ENCODE peak calls at places on chromosomes 6 and 20, in six cellular contexts. A is H1, K is GM12878, Y is GM12891, E is K562, C is HepG2. T is an unnamed sample.
A peak's percentile ranks its signal among the peaks of the same experiment; 100 is the strongest.

GRCh38 chr6:7249391-7249790 is 63.6 kb downstream of the SSR1 start:
- DNase-seq in K (no peak), A (no peak), E (no peak), C (no peak), Y (no peak), T (no peak)

GRCh38 chr6:47789553-47789952 is 7.7 kb downstream of the OPN5 start:
- DNase-seq in E (no peak), Y (no peak), A (no peak), C (no peak), K (no peak), T (no peak)

GRCh38 chr6:56593801-56594318 is 48.8 kb downstream of the DST start:
- DNase-seq in Y (peak; percentile 10), K (peak; percentile 93), C (no peak), A (no peak), E (no peak), T (peak; percentile 19)

GRCh38 chr6:89122625-89123024 is 4.8 kb upstream of the SRSF12 start:
- DNase-seq in Y (no peak), K (no peak), C (peak; percentile 53), A (no peak), E (no peak), T (no peak)

GRCh38 chr6:44967481-44967880 is 360.6 kb upstream of the RUNX2 start:
- DNase-seq in A (no peak), K (no peak), C (no peak), E (no peak), Y (no peak), T (no peak)

GRCh38 chr6:31068738-31069340 is 43.5 kb downstream of the C6orf15 start:
- DNase-seq in E (peak; percentile 85), C (peak; percentile 73), Y (peak; percentile 79), K (no peak), A (peak; percentile 90), T (peak; percentile 44)

GRCh38 chr6:143570147-143570853 is 58.8 kb upstream of the FUCA2 start:
- DNase-seq in E (no peak), A (no peak), C (no peak), Y (no peak), K (no peak), T (no peak)

GRCh38 chr6:55696501-55696900 is 117.5 kb upstream of the HMGCLL1 start:
- DNase-seq in C (no peak), E (no peak), K (no peak), Y (no peak), A (no peak), T (no peak)

GRCh38 chr20:1626528-1627192 is 6.9 kb upstream of the SIRPB1 start:
- DNase-seq in C (no peak), Y (no peak), K (no peak), E (no peak), A (no peak), T (no peak)

GRCh38 chr6:53582963-53583362 is 38.1 kb upstream of the GCLC start:
- DNase-seq in Y (no peak), E (no peak), A (no peak), K (no peak), C (no peak), T (no peak)

DNA sequence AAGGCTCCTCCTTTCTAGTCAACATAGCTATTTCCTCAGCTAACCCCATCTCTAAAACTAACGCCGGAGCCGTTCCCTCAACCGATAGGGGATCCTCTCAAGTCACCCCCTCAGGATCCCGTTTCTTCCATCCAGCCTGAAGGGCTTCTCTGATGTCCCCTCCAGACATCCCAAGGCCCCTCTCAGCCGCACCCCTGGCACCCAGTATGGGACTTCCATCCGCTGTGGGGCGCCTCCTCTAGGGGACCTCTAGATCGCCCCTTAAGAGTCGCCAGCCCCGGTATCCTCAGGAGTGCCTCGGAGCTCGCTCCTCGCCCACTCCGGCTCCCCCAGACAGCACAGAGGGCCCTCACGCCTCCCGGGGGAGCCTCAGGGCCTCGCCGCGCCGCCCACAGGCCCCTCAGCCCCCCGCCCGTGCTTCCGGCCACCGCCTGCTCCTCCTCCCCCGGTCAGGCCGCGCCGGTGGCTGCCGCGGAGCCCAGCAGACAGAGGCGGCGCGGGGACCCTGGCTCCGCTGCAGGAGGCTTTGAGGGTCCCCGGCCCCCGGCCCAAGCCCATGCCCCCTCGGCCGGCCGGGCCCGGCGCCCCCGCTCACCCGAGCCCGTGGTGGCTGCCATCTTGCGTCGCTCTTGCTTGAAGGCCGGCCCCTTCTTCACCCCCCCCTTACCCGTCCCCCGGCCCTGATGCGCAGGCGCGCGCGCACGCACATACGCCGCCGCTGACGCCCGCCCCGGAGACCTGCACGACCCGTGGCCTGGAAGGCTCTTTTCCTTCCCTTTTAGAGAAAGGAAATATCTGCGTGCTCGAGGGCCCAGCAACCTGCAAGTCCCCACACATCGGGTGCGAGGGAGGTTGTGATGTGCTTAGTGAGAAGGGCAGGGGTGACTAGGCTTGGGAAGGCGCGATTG is at the start of gene UBE2V1:
- DNase-seq in A (peak; percentile 88), E (peak; percentile 97), Y (peak; percentile 82), C (peak; percentile 84), K (peak; percentile 53), T (peak; percentile 85)
- TF ChIP-seq TAF1 in A (peak; percentile 78), E (peak; percentile 89), Y (peak; percentile 66), C (peak; percentile 87), K (peak; percentile 80), T (peak; percentile 60)

DNA sequence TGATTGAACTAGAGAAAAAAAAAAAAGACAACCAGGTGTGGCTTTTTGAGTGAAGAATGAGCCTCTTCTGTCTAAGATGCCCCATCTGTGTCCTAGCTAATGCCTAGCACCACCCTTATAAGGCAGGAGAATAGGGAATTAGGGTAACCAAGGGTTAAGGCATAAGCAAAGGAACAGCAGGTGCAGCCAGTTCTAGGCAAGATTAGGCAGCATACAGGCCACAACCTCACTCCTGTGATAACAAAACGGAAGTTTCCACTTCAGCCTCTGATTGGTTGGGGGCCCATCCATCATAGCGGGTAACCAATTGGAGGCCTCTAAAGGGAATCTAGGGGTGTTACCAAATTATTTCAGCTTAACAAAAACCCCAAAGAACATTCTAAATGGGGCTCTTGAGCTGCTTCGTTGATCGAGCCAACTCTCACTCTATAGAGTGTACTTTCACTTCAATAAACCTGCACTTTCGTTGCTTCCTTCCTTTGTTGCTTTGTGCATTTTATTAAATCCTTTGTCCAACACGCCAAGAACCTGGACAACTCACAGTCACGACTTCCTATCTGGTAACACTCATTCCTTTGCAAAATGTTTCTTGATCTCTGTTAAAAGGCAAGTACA is 61.9 kb upstream of the TAGAP start:
- DNase-seq in A (peak; percentile 98), Y (no peak), E (peak; percentile 90), C (peak; percentile 33), K (peak; percentile 92), T (no peak)
- TF ChIP-seq POLR2AphosphoS5 in A (no peak), Y (no peak), E (no peak), C (no peak), K (peak; percentile 46), T (peak; percentile 46)

GRCh38 chr20:17534077-17534476 is 2.9 kb upstream of the BFSP1 start:
- DNase-seq in Y (no peak), E (no peak), K (no peak), A (no peak), C (no peak), T (no peak)

GRCh38 chr20:17530716-17531536 is at the start of gene BFSP1:
- DNase-seq in Y (peak; percentile 43), E (no peak), C (peak; percentile 55), K (no peak), A (peak; percentile 82), T (peak; percentile 36)

GRCh38 chr20:17531537-17532025 is 402 bp upstream of the BFSP1 start:
- DNase-seq in K (no peak), Y (no peak), A (no peak), C (no peak), E (no peak), T (no peak)

GRCh38 chr20:17530153-17530552 is 1.0 kb downstream of the BFSP1 start:
- DNase-seq in Y (no peak), K (no peak), A (no peak), C (no peak), E (no peak), T (no peak)

GRCh38 chr20:17533396-17533795 is 2.2 kb upstream of the BFSP1 start:
- DNase-seq in A (no peak), E (peak; percentile 44), Y (no peak), C (peak; percentile 71), K (no peak), T (no peak)
- TF ChIP-seq POLR2A in A (no peak), E (no peak), Y (no peak), C (no peak), K (no peak), T (no peak)

GRCh38 chr20:38692436-38693411 is 31.6 kb upstream of the SLC32A1 start:
- DNase-seq in E (peak; percentile 68), A (peak; percentile 90), C (peak; percentile 74), Y (no peak), K (no peak), T (no peak)
- TF ChIP-seq TAF1 in E (no peak), A (no peak), C (no peak), Y (no peak), K (no peak), T (no peak)

DNA sequence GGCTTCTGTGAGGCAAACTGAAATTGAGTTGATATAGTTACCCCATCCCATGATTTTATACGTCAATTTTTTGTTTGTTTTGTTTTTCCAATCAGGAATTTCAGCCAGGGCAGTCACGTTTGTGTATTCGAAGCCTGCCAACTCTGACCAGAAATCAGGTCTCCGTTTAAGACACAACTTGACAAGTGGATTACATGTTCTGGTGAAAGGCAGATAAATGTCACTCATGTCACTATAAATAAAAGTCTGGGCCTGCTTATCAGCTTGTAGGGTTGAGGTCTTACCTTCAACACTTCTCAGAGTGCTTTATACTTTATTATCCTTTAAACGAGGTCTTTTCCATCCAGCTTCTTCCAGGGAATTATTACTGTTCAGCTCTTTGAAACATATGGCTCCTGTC is 8.4 kb upstream of the XRN2 start:
- DNase-seq in E (no peak), Y (no peak), K (no peak), C (no peak), A (no peak), T (no peak)
- TF ChIP-seq POLR2AphosphoS5 in E (no peak), Y (no peak), K (no peak), C (no peak), A (no peak), T (no peak)

GRCh38 chr6:137756788-137757187 is 110.3 kb upstream of the TNFAIP3 start:
- DNase-seq in Y (no peak), A (no peak), E (no peak), K (no peak), C (no peak), T (no peak)
- TF ChIP-seq POLR2A in Y (no peak), A (no peak), E (no peak), K (no peak), C (no peak), T (no peak)

GRCh38 chr6:135850882-135851281 is 619 bp upstream of the PDE7B start:
- DNase-seq in K (no peak), C (no peak), E (no peak), Y (no peak), A (no peak), T (no peak)
- TF ChIP-seq TAF1 in K (no peak), C (no peak), E (no peak), Y (no peak), A (no peak), T (no peak)

GRCh38 chr6:167565884-167566491 is 241.1 kb downstream of the TTLL2 start:
- DNase-seq in C (peak; percentile 27), K (no peak), E (peak; percentile 34), Y (no peak), A (no peak), T (no peak)
- TF ChIP-seq POLR2AphosphoS5 in C (no peak), K (no peak), E (no peak), Y (no peak), A (no peak), T (no peak)